ENCODE peak calls at places on chromosomes 5 and 9, in six cellular contexts. One of them, this sample, is unnamed.

GRCh38 chr5:57720656-57721055 is 238.0 kb upstream of the ACTBL2 start:
- DNase-seq in epithelial cell of esophagus: no peak
- DNase-seq in T-helper 2 cell: no peak
- DNase-seq in CD14-positive monocyte: no peak
- DNase-seq in NCI-H1105 treated with DMSO at 0.1 percent for 48 hours: no peak
- DNase-seq in hypothalamus: no peak
- DNase-seq in this sample: no peak

GRCh38 chr5:33275921-33276705 is 164.7 kb upstream of the TARS1 start:
- DNase-seq in epithelial cell of esophagus: no peak
- DNase-seq in T-helper 2 cell: no peak
- DNase-seq in CD14-positive monocyte: no peak
- DNase-seq in NCI-H1105 treated with DMSO at 0.1 percent for 48 hours: no peak
- DNase-seq in hypothalamus: no peak
- DNase-seq in this sample: no peak

GRCh38 chr9:70108181-70108580 is 64.5 kb downstream of the MAMDC2 start:
- DNase-seq in epithelial cell of esophagus: no peak
- DNase-seq in T-helper 2 cell: no peak
- DNase-seq in CD14-positive monocyte: no peak
- DNase-seq in NCI-H1105 treated with DMSO at 0.1 percent for 48 hours: no peak
- DNase-seq in hypothalamus: no peak
- DNase-seq in this sample: no peak

GRCh38 chr9:116189683-116190082 is 36.1 kb downstream of the PAPPA start:
- DNase-seq in epithelial cell of esophagus: peak; percentile 70
- DNase-seq in T-helper 2 cell: no peak
- DNase-seq in CD14-positive monocyte: no peak
- DNase-seq in NCI-H1105 treated with DMSO at 0.1 percent for 48 hours: no peak
- DNase-seq in hypothalamus: no peak
- DNase-seq in this sample: no peak

GRCh38 chr9:87502446-87503232 is 5.0 kb downstream of the DAPK1 start:
- DNase-seq in epithelial cell of esophagus: no peak
- DNase-seq in T-helper 2 cell: peak; percentile 23
- DNase-seq in CD14-positive monocyte: peak; percentile 55
- DNase-seq in NCI-H1105 treated with DMSO at 0.1 percent for 48 hours: no peak
- DNase-seq in hypothalamus: no peak
- DNase-seq in this sample: no peak

GRCh38 chr9:76662476-76663281 is 101.6 kb upstream of the PCA3 start:
- DNase-seq in epithelial cell of esophagus: peak; percentile 23
- DNase-seq in T-helper 2 cell: peak; percentile 13
- DNase-seq in CD14-positive monocyte: no peak
- DNase-seq in NCI-H1105 treated with DMSO at 0.1 percent for 48 hours: peak; percentile 83
- DNase-seq in hypothalamus: no peak
- DNase-seq in this sample: no peak

GRCh38 chr9:116282598-116282997 is 129.0 kb downstream of the PAPPA start:
- DNase-seq in epithelial cell of esophagus: no peak
- DNase-seq in T-helper 2 cell: no peak
- DNase-seq in CD14-positive monocyte: no peak
- DNase-seq in NCI-H1105 treated with DMSO at 0.1 percent for 48 hours: peak; percentile 70
- DNase-seq in hypothalamus: no peak
- DNase-seq in this sample: no peak

GRCh38 chr5:15365040-15365439 is 134.9 kb upstream of the FBXL7 start:
- DNase-seq in epithelial cell of esophagus: no peak
- DNase-seq in T-helper 2 cell: no peak
- DNase-seq in CD14-positive monocyte: no peak
- DNase-seq in NCI-H1105 treated with DMSO at 0.1 percent for 48 hours: no peak
- DNase-seq in hypothalamus: no peak
- DNase-seq in this sample: no peak

GRCh38 chr9:12693141-12693540 is at the start of gene TYRP1:
- DNase-seq in epithelial cell of esophagus: no peak
- DNase-seq in T-helper 2 cell: no peak
- DNase-seq in CD14-positive monocyte: no peak
- DNase-seq in NCI-H1105 treated with DMSO at 0.1 percent for 48 hours: no peak
- DNase-seq in hypothalamus: no peak
- DNase-seq in this sample: no peak

GRCh38 chr5:151295138-151295537 is 8.4 kb downstream of the SLC36A3 start:
- DNase-seq in epithelial cell of esophagus: peak; percentile 48
- DNase-seq in T-helper 2 cell: no peak
- DNase-seq in CD14-positive monocyte: no peak
- DNase-seq in NCI-H1105 treated with DMSO at 0.1 percent for 48 hours: no peak
- DNase-seq in hypothalamus: no peak
- DNase-seq in this sample: no peak

GRCh38 chr9:127035423-127035822 is 87.0 kb downstream of the ANGPTL2 start:
- DNase-seq in epithelial cell of esophagus: no peak
- DNase-seq in T-helper 2 cell: no peak
- DNase-seq in CD14-positive monocyte: peak; percentile 10
- DNase-seq in NCI-H1105 treated with DMSO at 0.1 percent for 48 hours: no peak
- DNase-seq in hypothalamus: no peak
- DNase-seq in this sample: no peak

GRCh38 chr9:13266172-13266571 is 13.3 kb downstream of the MPDZ start:
- DNase-seq in epithelial cell of esophagus: no peak
- DNase-seq in T-helper 2 cell: no peak
- DNase-seq in CD14-positive monocyte: no peak
- DNase-seq in NCI-H1105 treated with DMSO at 0.1 percent for 48 hours: no peak
- DNase-seq in hypothalamus: no peak
- DNase-seq in this sample: no peak

GRCh38 chr9:29928072-29928471 is 2354.8 kb upstream of the C9orf72 start:
- DNase-seq in epithelial cell of esophagus: no peak
- DNase-seq in T-helper 2 cell: no peak
- DNase-seq in CD14-positive monocyte: no peak
- DNase-seq in NCI-H1105 treated with DMSO at 0.1 percent for 48 hours: no peak
- DNase-seq in hypothalamus: no peak
- DNase-seq in this sample: no peak

GRCh38 chr5:120823316-120823715 is 359.2 kb downstream of the PRR16 start:
- DNase-seq in epithelial cell of esophagus: no peak
- DNase-seq in T-helper 2 cell: no peak
- DNase-seq in CD14-positive monocyte: no peak
- DNase-seq in NCI-H1105 treated with DMSO at 0.1 percent for 48 hours: no peak
- DNase-seq in hypothalamus: no peak
- DNase-seq in this sample: no peak

GRCh38 chr9:72583370-72583769 is 62.0 kb downstream of the TMC1 start:
- DNase-seq in epithelial cell of esophagus: peak; percentile 42
- DNase-seq in T-helper 2 cell: no peak
- DNase-seq in CD14-positive monocyte: no peak
- DNase-seq in NCI-H1105 treated with DMSO at 0.1 percent for 48 hours: no peak
- DNase-seq in hypothalamus: no peak
- DNase-seq in this sample: no peak

GRCh38 chr5:6862306-6862705 is 149.1 kb downstream of the TENT4A start:
- DNase-seq in epithelial cell of esophagus: no peak
- DNase-seq in T-helper 2 cell: no peak
- DNase-seq in CD14-positive monocyte: no peak
- DNase-seq in NCI-H1105 treated with DMSO at 0.1 percent for 48 hours: no peak
- DNase-seq in hypothalamus: no peak
- DNase-seq in this sample: no peak

GRCh38 chr9:16063241-16063591 is 510.4 kb downstream of the CCDC171 start:
- DNase-seq in epithelial cell of esophagus: no peak
- DNase-seq in T-helper 2 cell: no peak
- DNase-seq in CD14-positive monocyte: no peak
- DNase-seq in NCI-H1105 treated with DMSO at 0.1 percent for 48 hours: no peak
- DNase-seq in hypothalamus: no peak
- DNase-seq in this sample: no peak

GRCh38 chr9:5718296-5719032 is 89.6 kb downstream of the RIC1 start:
- DNase-seq in epithelial cell of esophagus: no peak
- DNase-seq in T-helper 2 cell: no peak
- DNase-seq in CD14-positive monocyte: no peak
- DNase-seq in NCI-H1105 treated with DMSO at 0.1 percent for 48 hours: no peak
- DNase-seq in hypothalamus: no peak
- DNase-seq in this sample: no peak

GRCh38 chr5:180172447-180173197 is 36.4 kb downstream of the RASGEF1C start:
- DNase-seq in epithelial cell of esophagus: no peak
- DNase-seq in T-helper 2 cell: no peak
- DNase-seq in CD14-positive monocyte: no peak
- DNase-seq in NCI-H1105 treated with DMSO at 0.1 percent for 48 hours: peak; percentile 21
- DNase-seq in hypothalamus: no peak
- DNase-seq in this sample: no peak

GRCh38 chr5:92836861-92837755 is 743.9 kb downstream of the NR2F1-AS1 start:
- DNase-seq in epithelial cell of esophagus: no peak
- DNase-seq in T-helper 2 cell: no peak
- DNase-seq in CD14-positive monocyte: no peak
- DNase-seq in NCI-H1105 treated with DMSO at 0.1 percent for 48 hours: no peak
- DNase-seq in hypothalamus: no peak
- DNase-seq in this sample: no peak

GRCh38 chr9:112029921-112030444 is 133.4 kb downstream of the UGCG start:
- DNase-seq in epithelial cell of esophagus: peak; percentile 91
- DNase-seq in T-helper 2 cell: peak; percentile 41
- DNase-seq in CD14-positive monocyte: no peak
- DNase-seq in NCI-H1105 treated with DMSO at 0.1 percent for 48 hours: no peak
- DNase-seq in hypothalamus: no peak
- DNase-seq in this sample: no peak

GRCh38 chr5:2109566-2109965 is 226.8 kb upstream of the IRX4 start:
- DNase-seq in epithelial cell of esophagus: no peak
- DNase-seq in T-helper 2 cell: no peak
- DNase-seq in CD14-positive monocyte: no peak
- DNase-seq in NCI-H1105 treated with DMSO at 0.1 percent for 48 hours: no peak
- DNase-seq in hypothalamus: no peak
- DNase-seq in this sample: no peak

GRCh38 chr9:16179566-16179965 is 626.7 kb downstream of the CCDC171 start:
- DNase-seq in epithelial cell of esophagus: no peak
- DNase-seq in T-helper 2 cell: no peak
- DNase-seq in CD14-positive monocyte: no peak
- DNase-seq in NCI-H1105 treated with DMSO at 0.1 percent for 48 hours: no peak
- DNase-seq in hypothalamus: no peak
- DNase-seq in this sample: no peak

GRCh38 chr5:76657683-76658311 is 34.6 kb upstream of the F2RL2 start:
- DNase-seq in epithelial cell of esophagus: no peak
- DNase-seq in T-helper 2 cell: no peak
- DNase-seq in CD14-positive monocyte: no peak
- DNase-seq in NCI-H1105 treated with DMSO at 0.1 percent for 48 hours: no peak
- DNase-seq in hypothalamus: no peak
- DNase-seq in this sample: no peak

GRCh38 chr9:3735251-3735650 is 209.4 kb upstream of the RFX3 start:
- DNase-seq in epithelial cell of esophagus: no peak
- DNase-seq in T-helper 2 cell: no peak
- DNase-seq in CD14-positive monocyte: no peak
- DNase-seq in NCI-H1105 treated with DMSO at 0.1 percent for 48 hours: no peak
- DNase-seq in hypothalamus: no peak
- DNase-seq in this sample: no peak

GRCh38 chr5:43315262-43315661 is 2.0 kb upstream of the HMGCS1 start:
- DNase-seq in epithelial cell of esophagus: peak; percentile 96
- DNase-seq in T-helper 2 cell: peak; percentile 89
- DNase-seq in CD14-positive monocyte: no peak
- DNase-seq in NCI-H1105 treated with DMSO at 0.1 percent for 48 hours: no peak
- DNase-seq in hypothalamus: no peak
- DNase-seq in this sample: no peak